ENCODE peak calls at places on chromosomes 13 and 19, in ten cellular contexts. K is AG20443; C is fibroblast of lung; T is NCI-H748 treated with DMSO at 0.1 percent for 48 hours; Z is stimulated activated naive CD4-positive, alpha-beta T cell; L is neuronal stem cell; R is activated T-cell treated with anti-CD3 and anti-CD28 coated beads, Interleukin-2, amount 50 U/mL, for 72 hours; Q is stimulated activated CD4-positive, alpha-beta T cell treated with anti-CD3 and anti-CD28 coated beads, Interleukin-1b, Interleukin-23, amount 100 ng/mL, for 1 hour; X is activated CD4-positive, CD25-positive, alpha-beta regulatory T cell treated with anti-CD3 and anti-CD28 coated beads, Interleukin-2, amount 50 U/mL, for 16 hours; N is putamen. J is an unnamed sample.

GRCh38 chr13:110126391-110126961 is 180.5 kb downstream of the COL4A1 start:
- DNase-seq in T (no peak), L (peak), R (no peak), Q (no peak), N (peak), X (no peak), K (peak), Z (no peak), C (peak), J (no peak)

GRCh38 chr13:69274231-69274630 is 833.4 kb upstream of the ATXN8OS start:
- DNase-seq in Z (no peak), N (no peak), L (no peak), C (no peak), K (no peak), T (no peak), R (no peak), X (no peak), Q (no peak), J (no peak)

GRCh38 chr13:73467103-73467502 is 408.3 kb downstream of the KLF5 start:
- DNase-seq in Q (no peak), N (no peak), X (no peak), R (no peak), T (no peak), L (no peak), Z (no peak), C (peak), K (peak), J (no peak)

GRCh38 chr13:24271611-24272451 is 37.5 kb upstream of the C1QTNF9 start:
- DNase-seq in L (no peak), X (peak), Q (no peak), C (peak), T (no peak), N (peak), Z (peak), R (peak), K (peak), J (no peak)

GRCh38 chr19:39110263-39110967 is 15.2 kb upstream of the PAK4 start:
- DNase-seq in L (peak), C (no peak), T (peak), Q (peak), X (peak), K (peak), Z (peak), R (peak), N (no peak), J (peak)

GRCh38 chr19:1172353-1173159 is 1.5 kb downstream of the SBNO2 start:
- DNase-seq in Z (no peak), Q (no peak), K (peak), T (no peak), X (no peak), N (no peak), R (no peak), L (no peak), C (peak), J (no peak)

GRCh38 chr19:50794778-50795664 is 4.8 kb downstream of the ACP4 start:
- DNase-seq in C (no peak), T (no peak), L (no peak), R (no peak), Q (no peak), K (no peak), X (no peak), Z (no peak), N (no peak), J (no peak)

GRCh38 chr13:99542788-99543406 is 41.6 kb downstream of the TM9SF2 start:
- DNase-seq in N (no peak), Q (no peak), R (peak), Z (peak), T (no peak), X (no peak), C (no peak), L (no peak), K (no peak), J (no peak)

GRCh38 chr19:50548191-50549058 is 19.8 kb downstream of the LRRC4B start:
- DNase-seq in L (no peak), R (no peak), Q (no peak), T (no peak), N (peak), Z (no peak), K (no peak), X (no peak), C (no peak), J (no peak)

GRCh38 chr19:41426116-41426841 is 895 bp downstream of the B3GNT8 start:
- DNase-seq in L (no peak), X (no peak), R (no peak), T (no peak), K (no peak), C (no peak), Q (no peak), Z (no peak), N (no peak), J (no peak)

GRCh38 chr19:58218899-58219298 is 9.8 kb upstream of the ZNF544 start:
- DNase-seq in X (no peak), K (no peak), N (no peak), R (peak), Z (peak), Q (peak), C (no peak), L (no peak), T (peak), J (peak)

GRCh38 chr19:15684828-15685227 is 11.9 kb downstream of the CYP4F12 start:
- DNase-seq in R (no peak), Z (no peak), L (no peak), N (no peak), Q (no peak), C (no peak), T (no peak), K (no peak), X (no peak), J (no peak)

GRCh38 chr13:91506759-91507158 is 108.3 kb downstream of the GPC5 start:
- DNase-seq in K (no peak), Z (no peak), N (no peak), L (no peak), Q (no peak), C (no peak), X (no peak), R (no peak), T (no peak), J (no peak)

GRCh38 chr19:29113838-29114237 is 99.1 kb downstream of the UQCRFS1 start:
- DNase-seq in R (no peak), X (no peak), K (no peak), Z (no peak), N (no peak), L (no peak), Q (no peak), T (no peak), C (no peak), J (no peak)

GRCh38 chr19:29946645-29947044 is 4.6 kb downstream of the URI1 start:
- DNase-seq in N (no peak), K (no peak), T (no peak), R (no peak), Q (no peak), Z (no peak), C (no peak), X (no peak), L (no peak), J (no peak)

GRCh38 chr13:100546713-100547405 is 41.7 kb downstream of the GGACT start:
- DNase-seq in Q (no peak), C (no peak), Z (no peak), N (no peak), X (no peak), T (no peak), L (no peak), R (no peak), K (no peak), J (no peak)

GRCh38 chr13:91664036-91664435 is 265.6 kb downstream of the GPC5 start:
- DNase-seq in R (no peak), X (no peak), N (peak), C (peak), L (no peak), Q (no peak), Z (no peak), T (no peak), K (no peak), J (no peak)

GRCh38 chr13:75670496-75670895 is 34.4 kb downstream of the LMO7 start:
- DNase-seq in Z (no peak), L (no peak), X (no peak), T (no peak), N (no peak), Q (no peak), K (no peak), R (no peak), C (peak), J (no peak)

GRCh38 chr19:10006335-10006708 is 4.0 kb downstream of the COL5A3 start:
- DNase-seq in R (no peak), N (no peak), L (no peak), Z (no peak), T (no peak), X (no peak), K (peak), Q (no peak), C (peak), J (no peak)

GRCh38 chr13:93151277-93151676 is 75.3 kb upstream of the GPC6 start:
- DNase-seq in L (no peak), K (peak), X (no peak), C (peak), R (no peak), T (no peak), Q (no peak), N (peak), Z (no peak), J (no peak)

GRCh38 chr19:47195462-47195861 is 35.5 kb downstream of the BBC3 start:
- DNase-seq in Q (no peak), L (no peak), R (no peak), T (no peak), N (no peak), X (no peak), K (no peak), Z (no peak), C (no peak), J (no peak)

GRCh38 chr13:59203855-59204254 is 959.9 kb downstream of the DIAPH3 start:
- DNase-seq in L (no peak), Z (no peak), C (no peak), X (no peak), K (no peak), R (no peak), T (no peak), Q (no peak), N (no peak), J (no peak)

GRCh38 chr13:110290811-110291210 is 16.1 kb downstream of the COL4A1 start:
- DNase-seq in L (no peak), C (no peak), N (no peak), Q (no peak), K (no peak), T (no peak), R (no peak), X (no peak), Z (no peak), J (no peak)

GRCh38 chr19:46287585-46287984 is 9.3 kb upstream of the HIF3A start:
- DNase-seq in C (peak), N (no peak), K (no peak), Z (no peak), Q (no peak), T (no peak), R (no peak), X (no peak), L (no peak), J (no peak)

GRCh38 chr13:39249971-39250370 is 211.7 kb downstream of the NHLRC3 start:
- DNase-seq in R (no peak), L (no peak), X (no peak), K (no peak), N (no peak), Q (no peak), C (no peak), Z (no peak), T (no peak), J (no peak)

GRCh38 chr13:104796581-104796980 is 1730.4 kb upstream of the SLC10A2 start:
- DNase-seq in N (no peak), C (peak), K (no peak), X (no peak), Z (no peak), Q (no peak), R (no peak), T (no peak), L (no peak), J (no peak)

GRCh38 chr19:35973487-35973886 is 21.5 kb upstream of the SDHAF1 start:
- DNase-seq in R (no peak), C (no peak), K (no peak), L (no peak), T (no peak), Z (no peak), N (no peak), X (no peak), Q (no peak), J (no peak)

GRCh38 chr13:45445053-45445452 is 19.7 kb upstream of the COG3 start:
- DNase-seq in T (no peak), X (no peak), Q (no peak), N (no peak), R (no peak), K (no peak), L (no peak), C (no peak), Z (no peak), J (no peak)

GRCh38 chr13:111323549-111323948 is 3.1 kb downstream of the TEX29 start:
- DNase-seq in T (no peak), X (no peak), N (no peak), L (no peak), Q (no peak), R (no peak), K (no peak), C (no peak), Z (no peak), J (no peak)

GRCh38 chr13:112893570-112894422 is 75.2 kb upstream of the MCF2L start:
- DNase-seq in K (peak), R (peak), T (peak), N (no peak), X (no peak), C (no peak), Q (no peak), Z (no peak), L (peak), J (no peak)

GRCh38 chr19:31678421-31678820 is 329.2 kb upstream of the TSHZ3 start:
- DNase-seq in T (no peak), Z (no peak), R (no peak), L (no peak), X (no peak), C (peak), N (no peak), Q (no peak), K (no peak), J (no peak)

GRCh38 chr19:29211562-29212416 is 1.2 kb downstream of the UQCRFS1 start:
- DNase-seq in L (no peak), T (no peak), C (peak), X (no peak), K (peak), Z (no peak), N (no peak), Q (no peak), R (peak), J (no peak)

GRCh38 chr19:45231891-45232290 is 13.3 kb downstream of the EXOC3L2 start:
- DNase-seq in N (no peak), Z (no peak), Q (no peak), X (no peak), R (no peak), C (no peak), K (peak), T (no peak), L (no peak), J (no peak)

GRCh38 chr13:53254495-53254894 is 225.9 kb downstream of the OLFM4 start:
- DNase-seq in K (no peak), L (no peak), Q (no peak), R (no peak), Z (no peak), X (no peak), T (no peak), N (no peak), C (no peak), J (no peak)

GRCh38 chr19:10352764-10353671 is 13.6 kb upstream of the ICAM3 start:
- DNase-seq in C (no peak), Z (no peak), Q (no peak), T (no peak), K (no peak), X (no peak), N (no peak), R (no peak), L (peak), J (no peak)

GRCh38 chr19:40594251-40594650 is 6.9 kb upstream of the LTBP4 start:
- DNase-seq in K (peak), L (no peak), R (no peak), N (no peak), T (peak), Z (no peak), C (no peak), X (no peak), Q (no peak), J (no peak)

GRCh38 chr19:43777163-43777700 is 3.5 kb downstream of the KCNN4 start:
- DNase-seq in K (no peak), X (no peak), N (no peak), R (peak), Q (no peak), C (peak), T (no peak), L (no peak), Z (peak), J (peak)

GRCh38 chr13:32951580-32951979 is 64.6 kb upstream of the KL start:
- DNase-seq in Q (no peak), R (no peak), Z (no peak), T (peak), C (no peak), K (no peak), N (no peak), L (no peak), X (no peak), J (no peak)